ENCODE peak calls at places on chromosomes 1 and 21, in seven cellular contexts. One of them, this sample, is unnamed.

GRCh38 chr1:220594356-220594755 is 66.4 kb downstream of the MARK1 start:
- DNase-seq in pancreas: no peak
- DNase-seq in kidney: no peak
- DNase-seq in GM23248: no peak
- DNase-seq in heart right ventricle: no peak
- DNase-seq in H1: no peak
- DNase-seq in right cardiac atrium: no peak
- DNase-seq in this sample: no peak

GRCh38 chr1:198232407-198232806 is 75.6 kb downstream of the NEK7 start:
- DNase-seq in kidney: no peak
- DNase-seq in pancreas: no peak
- DNase-seq in heart right ventricle: no peak
- DNase-seq in GM23248: no peak
- DNase-seq in right cardiac atrium: no peak
- DNase-seq in H1: no peak
- DNase-seq in this sample: no peak

GRCh38 chr1:1001631-1002300 is 1.9 kb upstream of the HES4 start:
- DNase-seq in heart right ventricle: peak
- DNase-seq in GM23248: peak
- DNase-seq in H1: peak
- DNase-seq in kidney: peak
- DNase-seq in right cardiac atrium: peak
- DNase-seq in pancreas: peak
- DNase-seq in this sample: peak

GRCh38 chr1:2973661-2974593 is 47.3 kb upstream of the ACTRT2 start:
- DNase-seq in kidney: no peak
- DNase-seq in H1: no peak
- DNase-seq in pancreas: peak
- DNase-seq in heart right ventricle: no peak
- DNase-seq in GM23248: no peak
- DNase-seq in right cardiac atrium: no peak
- DNase-seq in this sample: no peak

GRCh38 chr1:11985851-11986250 is 5.6 kb downstream of the MFN2 start:
- DNase-seq in pancreas: no peak
- DNase-seq in right cardiac atrium: no peak
- DNase-seq in heart right ventricle: no peak
- DNase-seq in H1: no peak
- DNase-seq in kidney: no peak
- DNase-seq in GM23248: peak
- DNase-seq in this sample: no peak

GRCh38 chr1:223714849-223715709 is 2.7 kb downstream of the CAPN2 start:
- DNase-seq in right cardiac atrium: no peak
- DNase-seq in GM23248: peak
- DNase-seq in kidney: no peak
- DNase-seq in pancreas: no peak
- DNase-seq in H1: no peak
- DNase-seq in heart right ventricle: no peak
- DNase-seq in this sample: no peak

GRCh38 chr1:225849905-225850304 is 32.3 kb downstream of the TMEM63A start:
- DNase-seq in H1: no peak
- DNase-seq in right cardiac atrium: peak
- DNase-seq in pancreas: peak
- DNase-seq in GM23248: no peak
- DNase-seq in kidney: no peak
- DNase-seq in heart right ventricle: peak
- DNase-seq in this sample: peak

GRCh38 chr1:23759277-23759676 is 16.0 kb downstream of the ELOA start:
- DNase-seq in H1: no peak
- DNase-seq in pancreas: no peak
- DNase-seq in kidney: no peak
- DNase-seq in heart right ventricle: no peak
- DNase-seq in GM23248: no peak
- DNase-seq in right cardiac atrium: no peak
- DNase-seq in this sample: no peak

GRCh38 chr1:230717251-230717650 is 3.3 kb upstream of the AGT start:
- DNase-seq in H1: no peak
- DNase-seq in GM23248: no peak
- DNase-seq in right cardiac atrium: no peak
- DNase-seq in heart right ventricle: no peak
- DNase-seq in pancreas: no peak
- DNase-seq in kidney: no peak
- DNase-seq in this sample: no peak

GRCh38 chr1:3275471-3276340 is 178.8 kb upstream of the ARHGEF16 start:
- DNase-seq in pancreas: peak
- DNase-seq in GM23248: peak
- DNase-seq in heart right ventricle: peak
- DNase-seq in right cardiac atrium: peak
- DNase-seq in kidney: no peak
- DNase-seq in H1: no peak
- DNase-seq in this sample: no peak

GRCh38 chr1:221832617-221833016 is 90.7 kb upstream of the DUSP10 start:
- DNase-seq in heart right ventricle: peak
- DNase-seq in H1: no peak
- DNase-seq in GM23248: no peak
- DNase-seq in pancreas: no peak
- DNase-seq in kidney: no peak
- DNase-seq in right cardiac atrium: no peak
- DNase-seq in this sample: no peak

GRCh38 chr1:54861070-54861761 is 25.8 kb downstream of the DHCR24 start:
- DNase-seq in right cardiac atrium: no peak
- DNase-seq in pancreas: no peak
- DNase-seq in kidney: no peak
- DNase-seq in H1: no peak
- DNase-seq in heart right ventricle: no peak
- DNase-seq in GM23248: no peak
- DNase-seq in this sample: no peak

GRCh38 chr1:181659348-181659957 is 176.1 kb downstream of the CACNA1E start:
- DNase-seq in kidney: no peak
- DNase-seq in right cardiac atrium: no peak
- DNase-seq in GM23248: no peak
- DNase-seq in pancreas: no peak
- DNase-seq in H1: no peak
- DNase-seq in heart right ventricle: no peak
- DNase-seq in this sample: no peak

GRCh38 chr1:107544285-107544684 is 403.4 kb downstream of the NTNG1 start:
- DNase-seq in right cardiac atrium: no peak
- DNase-seq in heart right ventricle: no peak
- DNase-seq in H1: no peak
- DNase-seq in pancreas: no peak
- DNase-seq in GM23248: no peak
- DNase-seq in kidney: no peak
- DNase-seq in this sample: no peak

GRCh38 chr1:86207323-86207722 is 50.8 kb upstream of the COL24A1 start:
- DNase-seq in heart right ventricle: peak
- DNase-seq in kidney: no peak
- DNase-seq in H1: no peak
- DNase-seq in GM23248: peak
- DNase-seq in right cardiac atrium: peak
- DNase-seq in pancreas: no peak
- DNase-seq in this sample: no peak

GRCh38 chr1:219555031-219555667 is 57.8 kb downstream of the ZC3H11B start:
- DNase-seq in right cardiac atrium: no peak
- DNase-seq in GM23248: peak
- DNase-seq in kidney: no peak
- DNase-seq in pancreas: no peak
- DNase-seq in heart right ventricle: no peak
- DNase-seq in H1: no peak
- DNase-seq in this sample: no peak

DNA sequence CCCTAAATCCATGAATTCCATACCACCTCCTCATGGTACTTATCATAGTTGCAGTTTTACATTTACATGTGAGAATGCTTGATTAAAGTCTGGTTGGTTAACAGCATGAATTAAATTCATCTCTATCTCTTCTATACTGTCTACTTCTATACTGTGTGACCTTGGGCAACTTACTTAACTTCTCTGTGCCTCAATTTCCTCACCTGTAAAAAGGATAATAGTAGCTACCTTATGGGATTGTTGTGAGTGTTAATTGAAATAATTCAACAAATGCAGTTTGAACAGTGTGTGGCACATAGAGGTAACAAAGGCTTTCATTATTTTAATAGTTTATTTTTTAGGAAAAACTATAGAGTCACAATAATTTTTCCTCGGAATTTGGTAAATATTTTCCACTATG is 231.3 kb downstream of the RRAGC start:
- DNase-seq in heart right ventricle: no peak
- DNase-seq in H1: no peak
- DNase-seq in GM23248: no peak
- DNase-seq in kidney: no peak
- DNase-seq in pancreas: no peak
- DNase-seq in right cardiac atrium: no peak
- DNase-seq in this sample: no peak
- H3K27ac ChIP-seq in heart right ventricle: no peak
- H3K27ac ChIP-seq in H1: no peak
- H3K27ac ChIP-seq in GM23248: no peak
- H3K27ac ChIP-seq in kidney: no peak
- H3K27ac ChIP-seq in pancreas: no peak
- H3K27ac ChIP-seq in right cardiac atrium: no peak
- H3K27ac ChIP-seq in this sample: no peak

DNA sequence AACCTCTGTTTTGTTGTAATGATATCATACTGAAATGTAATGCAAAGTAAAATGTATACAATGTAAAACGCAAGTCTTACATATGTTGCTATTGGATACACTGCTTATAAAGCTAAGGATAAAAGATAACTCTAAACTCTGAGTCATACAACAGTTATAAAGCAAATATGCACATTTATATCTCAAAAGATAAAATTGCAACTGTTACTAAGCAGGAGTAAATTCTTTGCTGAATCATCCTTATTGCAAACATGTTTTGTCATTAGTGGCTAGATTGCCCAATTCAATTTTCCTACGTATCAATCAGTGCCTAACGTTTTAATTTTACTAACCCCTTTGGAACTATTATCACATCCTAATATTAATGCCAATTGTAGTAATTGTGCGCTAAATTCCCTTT is 762.9 kb downstream of the LTN1 start:
- DNase-seq in kidney: no peak
- DNase-seq in heart right ventricle: no peak
- DNase-seq in right cardiac atrium: no peak
- DNase-seq in GM23248: peak
- DNase-seq in H1: no peak
- DNase-seq in pancreas: no peak
- DNase-seq in this sample: no peak
- H3K27ac ChIP-seq in kidney: no peak
- H3K27ac ChIP-seq in heart right ventricle: no peak
- H3K27ac ChIP-seq in right cardiac atrium: no peak
- H3K27ac ChIP-seq in GM23248: peak
- H3K27ac ChIP-seq in H1: no peak
- H3K27ac ChIP-seq in pancreas: no peak
- H3K27ac ChIP-seq in this sample: no peak

GRCh38 chr1:40390857-40391256 is 17.3 kb downstream of the SMAP2 start:
- DNase-seq in GM23248: no peak
- DNase-seq in pancreas: no peak
- DNase-seq in heart right ventricle: no peak
- DNase-seq in kidney: no peak
- DNase-seq in H1: no peak
- DNase-seq in right cardiac atrium: no peak
- DNase-seq in this sample: no peak
- H3K27ac ChIP-seq in GM23248: peak
- H3K27ac ChIP-seq in pancreas: peak
- H3K27ac ChIP-seq in heart right ventricle: no peak
- H3K27ac ChIP-seq in kidney: no peak
- H3K27ac ChIP-seq in H1: no peak
- H3K27ac ChIP-seq in right cardiac atrium: peak
- H3K27ac ChIP-seq in this sample: peak

DNA sequence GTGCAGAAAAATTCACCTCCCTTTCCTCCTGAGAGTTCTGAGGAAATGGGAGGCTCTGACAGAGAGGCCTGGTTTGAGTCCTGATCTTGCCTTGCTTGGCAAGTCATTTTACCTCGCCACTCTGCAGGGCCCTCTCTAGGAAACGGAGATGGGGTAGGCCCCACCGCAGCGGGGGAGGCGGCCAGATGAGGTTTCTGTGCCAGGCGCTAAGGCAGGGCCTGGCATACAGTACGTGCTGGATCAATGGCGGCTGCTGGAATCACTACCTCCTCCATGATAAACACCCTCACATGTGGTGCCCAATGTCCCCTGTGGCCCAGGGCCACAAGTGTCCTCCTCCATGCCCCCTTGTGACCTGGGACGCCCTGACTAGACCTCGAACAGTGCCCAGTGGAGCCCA is 499 bp upstream of the PLEKHG5 start:
- DNase-seq in GM23248: no peak
- DNase-seq in heart right ventricle: peak
- DNase-seq in right cardiac atrium: no peak
- DNase-seq in kidney: no peak
- DNase-seq in H1: no peak
- DNase-seq in pancreas: peak
- DNase-seq in this sample: no peak
- H3K27ac ChIP-seq in GM23248: peak
- H3K27ac ChIP-seq in heart right ventricle: peak
- H3K27ac ChIP-seq in right cardiac atrium: no peak
- H3K27ac ChIP-seq in kidney: no peak
- H3K27ac ChIP-seq in H1: no peak
- H3K27ac ChIP-seq in pancreas: no peak
- H3K27ac ChIP-seq in this sample: no peak

GRCh38 chr1:110089561-110090275 is 19.2 kb upstream of the ALX3 start:
- DNase-seq in H1: no peak
- DNase-seq in kidney: no peak
- DNase-seq in pancreas: no peak
- DNase-seq in GM23248: no peak
- DNase-seq in right cardiac atrium: no peak
- DNase-seq in heart right ventricle: no peak
- DNase-seq in this sample: no peak
- H3K27ac ChIP-seq in H1: no peak
- H3K27ac ChIP-seq in kidney: no peak
- H3K27ac ChIP-seq in pancreas: no peak
- H3K27ac ChIP-seq in GM23248: no peak
- H3K27ac ChIP-seq in right cardiac atrium: no peak
- H3K27ac ChIP-seq in heart right ventricle: no peak
- H3K27ac ChIP-seq in this sample: no peak